ENCODE peak calls at places on chromosomes 4 and X, in five cellular contexts. L is ascending aorta, Y is lower lobe of right lung, K is left ventricle myocardium inferior, M is neural progenitor cell. I is an unnamed sample. For H3K4me1 and H3K27me3, the result is how much of the 10 kb centered on the place peaks cover.

GRCh38 chr4:122898370-122899150 is 23.8 kb downstream of the NUDT6 start:
- DNase-seq in L (no peak), Y (no peak), K (no peak), M (no peak), I (no peak)

GRCh38 chr4:164108971-164109370 is 614.5 kb downstream of the TMA16 start:
- DNase-seq in L (no peak), Y (no peak), K (no peak), M (no peak), I (no peak)

GRCh38 chrX:23251043-23251442 is 83.6 kb upstream of the PTCHD1 start:
- DNase-seq in L (no peak), Y (no peak), K (no peak), M (no peak), I (no peak)

GRCh38 chr4:158046345-158046744 is 126.5 kb downstream of the GASK1B start:
- DNase-seq in L (no peak), Y (no peak), K (no peak), M (no peak), I (no peak)

GRCh38 chrX:1462596-1463251 is 10.0 kb upstream of the ASMTL start:
- DNase-seq in L (no peak), Y (peak), K (no peak), M (no peak), I (peak)

GRCh38 chrX:109862386-109862910 is 129.4 kb upstream of the ACSL4 start:
- DNase-seq in L (no peak), Y (no peak), K (no peak), M (no peak), I (no peak)

GRCh38 chr4:67152976-67153375 is 392.3 kb downstream of the CENPC start:
- DNase-seq in L (no peak), Y (no peak), K (no peak), M (no peak), I (no peak)

GRCh38 chrX:143853488-143853887 is 30.4 kb upstream of the UBE2NL start:
- DNase-seq in L (no peak), Y (no peak), K (no peak), M (no peak), I (no peak)

GRCh38 chrX:109987884-109988283 is 15.0 kb upstream of the TMEM164 start:
- DNase-seq in L (no peak), Y (no peak), K (no peak), M (no peak), I (no peak)

GRCh38 chr4:82704156-82704555 is 94.4 kb downstream of the SCD5 start:
- DNase-seq in L (no peak), Y (no peak), K (no peak), M (no peak), I (no peak)

GRCh38 chr4:73945674-73946449 is 36.0 kb downstream of the PF4 start:
- DNase-seq in L (no peak), Y (no peak), K (no peak), M (no peak), I (no peak)

GRCh38 chr4:184248216-184248615 is 30.5 kb upstream of the ENPP6 start:
- DNase-seq in L (no peak), Y (no peak), K (no peak), M (no peak), I (no peak)
- H3K4me1 ChIP-seq in L (under half), Y (under half), K (under half), M (under half), I (under half)

GRCh38 chrX:136794080-136794479 is 13.3 kb upstream of the ARHGEF6 start:
- DNase-seq in L (no peak), Y (no peak), K (no peak), M (no peak), I (no peak)

GRCh38 chrX:136784231-136784630 is 3.5 kb upstream of the ARHGEF6 start:
- DNase-seq in L (no peak), Y (no peak), K (no peak), M (no peak), I (no peak)

GRCh38 chrX:136789856-136790255 is 9.1 kb upstream of the ARHGEF6 start:
- DNase-seq in L (no peak), Y (no peak), K (no peak), M (no peak), I (no peak)
- H3K27me3 ChIP-seq in L (under half), Y (under half), K (under half), M (under half), I (under half)

GRCh38 chrX:48831136-48831908 is 4.1 kb downstream of the PCSK1N start:
- DNase-seq in L (no peak), Y (no peak), K (no peak), M (peak), I (no peak)

GRCh38 chrX:48835524-48836329 is at the start of gene PCSK1N:
- DNase-seq in L (no peak), Y (no peak), K (no peak), M (peak), I (no peak)

GRCh38 chrX:48831909-48832291 is 3.5 kb downstream of the PCSK1N start:
- DNase-seq in L (no peak), Y (no peak), K (no peak), M (peak), I (no peak)

GRCh38 chrX:48833531-48834138 is 1.8 kb downstream of the PCSK1N start:
- DNase-seq in L (no peak), Y (no peak), K (no peak), M (no peak), I (no peak)

GRCh38 chrX:48834383-48834709 is 1.1 kb downstream of the PCSK1N start:
- DNase-seq in L (no peak), Y (no peak), K (no peak), M (no peak), I (no peak)
- H3K4me3 ChIP-seq in L (no peak), Y (no peak), K (no peak), M (no peak), I (no peak)

GRCh38 chr4:150306719-150307118 is 228.5 kb downstream of the DCLK2 start:
- DNase-seq in L (no peak), Y (no peak), K (no peak), M (no peak), I (no peak)

GRCh38 chr4:150305995-150306394 is 227.8 kb downstream of the DCLK2 start:
- DNase-seq in L (no peak), Y (no peak), K (no peak), M (no peak), I (no peak)

GRCh38 chr4:150297861-150298474 is 219.7 kb downstream of the DCLK2 start:
- DNase-seq in L (no peak), Y (no peak), K (no peak), M (peak), I (peak)

GRCh38 chr4:150302553-150302952 is 224.3 kb downstream of the DCLK2 start:
- DNase-seq in L (no peak), Y (no peak), K (no peak), M (no peak), I (peak)
- H3K4me1 ChIP-seq in L (under half), Y (under half), K (under half), M (under half), I (under half)

GRCh38 chrX:123499787-123500186 is 233.1 kb downstream of the THOC2 start:
- DNase-seq in L (no peak), Y (no peak), K (no peak), M (no peak), I (no peak)

GRCh38 chrX:123489011-123489410 is 243.8 kb downstream of the THOC2 start:
- DNase-seq in L (no peak), Y (no peak), K (no peak), M (no peak), I (no peak)

DNA sequence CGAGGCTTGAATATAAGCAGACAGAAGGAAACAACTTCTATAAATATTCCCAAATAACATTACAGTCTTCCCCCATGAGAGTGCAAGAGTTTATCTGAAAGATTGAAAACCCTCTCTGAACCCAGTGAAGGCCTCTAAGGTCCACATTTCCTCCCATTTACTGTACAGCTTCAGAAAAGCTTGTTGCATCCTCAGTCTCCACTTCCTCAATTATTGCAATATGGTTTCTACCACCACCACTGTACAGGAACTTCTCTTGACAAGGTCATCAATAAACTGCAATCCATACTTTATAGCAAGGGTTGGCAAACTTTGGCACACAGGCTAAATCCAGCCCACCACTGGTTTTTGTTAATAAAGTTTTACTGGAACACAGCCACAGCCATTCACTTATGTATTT is 239.0 kb downstream of the THOC2 start:
- DNase-seq in L (no peak), Y (no peak), K (no peak), M (no peak), I (no peak)
- H3K27me3 ChIP-seq in L (under half), Y (under half), K (under half), M (under half), I (under half)

GRCh38 chrX:37378399-37378798 is 29.2 kb downstream of the PRRG1 start:
- DNase-seq in L (no peak), Y (no peak), K (no peak), M (peak), I (no peak)

GRCh38 chrX:37383313-37383712 is 34.1 kb downstream of the PRRG1 start:
- DNase-seq in L (no peak), Y (no peak), K (no peak), M (no peak), I (no peak)

GRCh38 chrX:37378830-37379229 is 29.7 kb downstream of the PRRG1 start:
- DNase-seq in L (no peak), Y (no peak), K (no peak), M (no peak), I (no peak)

GRCh38 chrX:37380920-37381319 is 31.8 kb downstream of the PRRG1 start:
- DNase-seq in L (no peak), Y (no peak), K (no peak), M (no peak), I (no peak)

GRCh38 chrX:37380256-37380655 is 31.1 kb downstream of the PRRG1 start:
- DNase-seq in L (no peak), Y (no peak), K (no peak), M (no peak), I (no peak)
- H3K4me3 ChIP-seq in L (no peak), Y (no peak), K (no peak), M (no peak), I (no peak)